ENCODE peak calls at places on chromosomes 3 and 15, in four cellular contexts. One of them, this sample, is unnamed.

GRCh38 chr3:169695051-169695450 is 31.5 kb upstream of the MECOM start:
- DNase-seq in nephron progenitor cell: no peak
- DNase-seq in stimulated activated CD8-positive, alpha-beta memory T cell treated with anti-CD3 and anti-CD28 coated beads, Interleukin-7, amount 100 ng/mL, for 1 hour: no peak
- DNase-seq in iPS-NIHi11: no peak
- DNase-seq in this sample: no peak

GRCh38 chr3:113825090-113825489 is 13.5 kb upstream of the GRAMD1C start:
- DNase-seq in nephron progenitor cell: no peak
- DNase-seq in stimulated activated CD8-positive, alpha-beta memory T cell treated with anti-CD3 and anti-CD28 coated beads, Interleukin-7, amount 100 ng/mL, for 1 hour: no peak
- DNase-seq in iPS-NIHi11: peak
- DNase-seq in this sample: no peak

GRCh38 chr3:177977381-177978158 is 558.7 kb upstream of the KCNMB2 start:
- DNase-seq in nephron progenitor cell: no peak
- DNase-seq in stimulated activated CD8-positive, alpha-beta memory T cell treated with anti-CD3 and anti-CD28 coated beads, Interleukin-7, amount 100 ng/mL, for 1 hour: no peak
- DNase-seq in iPS-NIHi11: no peak
- DNase-seq in this sample: no peak

GRCh38 chr3:38018296-38019266 is 10.9 kb downstream of the PLCD1 start:
- DNase-seq in nephron progenitor cell: no peak
- DNase-seq in stimulated activated CD8-positive, alpha-beta memory T cell treated with anti-CD3 and anti-CD28 coated beads, Interleukin-7, amount 100 ng/mL, for 1 hour: no peak
- DNase-seq in iPS-NIHi11: no peak
- DNase-seq in this sample: no peak

GRCh38 chr3:172034786-172035685 is 4.3 kb upstream of the FNDC3B start:
- DNase-seq in nephron progenitor cell: no peak
- DNase-seq in stimulated activated CD8-positive, alpha-beta memory T cell treated with anti-CD3 and anti-CD28 coated beads, Interleukin-7, amount 100 ng/mL, for 1 hour: no peak
- DNase-seq in iPS-NIHi11: peak
- DNase-seq in this sample: no peak

GRCh38 chr3:72185549-72186484 is 400.9 kb upstream of the PROK2 start:
- DNase-seq in nephron progenitor cell: no peak
- DNase-seq in stimulated activated CD8-positive, alpha-beta memory T cell treated with anti-CD3 and anti-CD28 coated beads, Interleukin-7, amount 100 ng/mL, for 1 hour: no peak
- DNase-seq in iPS-NIHi11: no peak
- DNase-seq in this sample: no peak

GRCh38 chr3:70729845-70730244 is 417.4 kb upstream of the MDFIC2 start:
- DNase-seq in nephron progenitor cell: no peak
- DNase-seq in stimulated activated CD8-positive, alpha-beta memory T cell treated with anti-CD3 and anti-CD28 coated beads, Interleukin-7, amount 100 ng/mL, for 1 hour: no peak
- DNase-seq in iPS-NIHi11: no peak
- DNase-seq in this sample: no peak

GRCh38 chr3:14210281-14210670 is 31.7 kb downstream of the LSM3 start:
- DNase-seq in nephron progenitor cell: no peak
- DNase-seq in stimulated activated CD8-positive, alpha-beta memory T cell treated with anti-CD3 and anti-CD28 coated beads, Interleukin-7, amount 100 ng/mL, for 1 hour: no peak
- DNase-seq in iPS-NIHi11: no peak
- DNase-seq in this sample: no peak

GRCh38 chr3:152826476-152826875 is 8.5 kb upstream of the P2RY1 start:
- DNase-seq in nephron progenitor cell: no peak
- DNase-seq in stimulated activated CD8-positive, alpha-beta memory T cell treated with anti-CD3 and anti-CD28 coated beads, Interleukin-7, amount 100 ng/mL, for 1 hour: no peak
- DNase-seq in iPS-NIHi11: no peak
- DNase-seq in this sample: no peak

GRCh38 chr15:45522931-45523331 is 376 bp upstream of the SLC30A4 start:
- DNase-seq in nephron progenitor cell: peak
- DNase-seq in stimulated activated CD8-positive, alpha-beta memory T cell treated with anti-CD3 and anti-CD28 coated beads, Interleukin-7, amount 100 ng/mL, for 1 hour: no peak
- DNase-seq in iPS-NIHi11: no peak
- DNase-seq in this sample: peak

GRCh38 chr15:70566047-70566835 is 197.1 kb downstream of the UACA start:
- DNase-seq in nephron progenitor cell: peak
- DNase-seq in stimulated activated CD8-positive, alpha-beta memory T cell treated with anti-CD3 and anti-CD28 coated beads, Interleukin-7, amount 100 ng/mL, for 1 hour: no peak
- DNase-seq in iPS-NIHi11: peak
- DNase-seq in this sample: no peak

GRCh38 chr3:136171097-136171542 is 25.0 kb downstream of the MSL2 start:
- DNase-seq in nephron progenitor cell: no peak
- DNase-seq in stimulated activated CD8-positive, alpha-beta memory T cell treated with anti-CD3 and anti-CD28 coated beads, Interleukin-7, amount 100 ng/mL, for 1 hour: no peak
- DNase-seq in iPS-NIHi11: no peak
- DNase-seq in this sample: no peak

GRCh38 chr15:51310064-51310463 is 28.3 kb downstream of the CYP19A1 start:
- DNase-seq in nephron progenitor cell: no peak
- DNase-seq in stimulated activated CD8-positive, alpha-beta memory T cell treated with anti-CD3 and anti-CD28 coated beads, Interleukin-7, amount 100 ng/mL, for 1 hour: no peak
- DNase-seq in iPS-NIHi11: no peak
- DNase-seq in this sample: no peak

GRCh38 chr15:70416851-70417250 is 319.1 kb upstream of the TLE3 start:
- DNase-seq in nephron progenitor cell: no peak
- DNase-seq in stimulated activated CD8-positive, alpha-beta memory T cell treated with anti-CD3 and anti-CD28 coated beads, Interleukin-7, amount 100 ng/mL, for 1 hour: no peak
- DNase-seq in iPS-NIHi11: no peak
- DNase-seq in this sample: no peak

GRCh38 chr15:73936181-73936580 is 9.9 kb downstream of the LOXL1 start:
- DNase-seq in nephron progenitor cell: no peak
- DNase-seq in stimulated activated CD8-positive, alpha-beta memory T cell treated with anti-CD3 and anti-CD28 coated beads, Interleukin-7, amount 100 ng/mL, for 1 hour: no peak
- DNase-seq in iPS-NIHi11: peak
- DNase-seq in this sample: peak

This sample was measured in G401.